ENCODE peak calls at places on chromosomes 4 and X, in ten cellular contexts. One of them, this sample, is unnamed.

GRCh38 chr4:180418819-180419531 is 1824.2 kb upstream of the TENM3 start:
- DNase-seq in tibial artery: no peak
- DNase-seq in testis: no peak
- DNase-seq in neural progenitor cell: no peak
- DNase-seq in astrocyte: no peak
- DNase-seq in breast epithelium: no peak
- DNase-seq in suprapubic skin: no peak
- DNase-seq in adrenal gland: no peak
- DNase-seq in AG09309: no peak
- DNase-seq in choroid plexus epithelial cell: no peak
- DNase-seq in this sample: no peak

GRCh38 chrX:129779086-129779672 is 570 bp upstream of the SASH3 start:
- DNase-seq in breast epithelium: no peak
- DNase-seq in neural progenitor cell: no peak
- DNase-seq in suprapubic skin: no peak
- DNase-seq in astrocyte: no peak
- DNase-seq in testis: no peak
- DNase-seq in adrenal gland: no peak
- DNase-seq in AG09309: no peak
- DNase-seq in choroid plexus epithelial cell: no peak
- DNase-seq in tibial artery: no peak
- DNase-seq in this sample: no peak

GRCh38 chr4:66688674-66689073 is 856.6 kb downstream of the CENPC start:
- DNase-seq in testis: no peak
- DNase-seq in astrocyte: peak
- DNase-seq in adrenal gland: no peak
- DNase-seq in suprapubic skin: no peak
- DNase-seq in choroid plexus epithelial cell: peak
- DNase-seq in breast epithelium: no peak
- DNase-seq in tibial artery: no peak
- DNase-seq in AG09309: peak
- DNase-seq in neural progenitor cell: no peak
- DNase-seq in this sample: no peak

GRCh38 chr4:95693594-95693993 is 144.8 kb upstream of the UNC5C start:
- DNase-seq in neural progenitor cell: peak
- DNase-seq in adrenal gland: no peak
- DNase-seq in AG09309: no peak
- DNase-seq in astrocyte: peak
- DNase-seq in testis: no peak
- DNase-seq in suprapubic skin: no peak
- DNase-seq in breast epithelium: no peak
- DNase-seq in tibial artery: no peak
- DNase-seq in choroid plexus epithelial cell: peak
- DNase-seq in this sample: peak

GRCh38 chr4:156377036-156377700 is 423.5 kb upstream of the CTSO start:
- DNase-seq in choroid plexus epithelial cell: peak
- DNase-seq in suprapubic skin: no peak
- DNase-seq in adrenal gland: no peak
- DNase-seq in testis: no peak
- DNase-seq in AG09309: no peak
- DNase-seq in tibial artery: no peak
- DNase-seq in breast epithelium: no peak
- DNase-seq in neural progenitor cell: no peak
- DNase-seq in astrocyte: peak
- DNase-seq in this sample: no peak

GRCh38 chrX:47648376-47648775 is 2.0 kb downstream of the ELK1 start:
- DNase-seq in astrocyte: no peak
- DNase-seq in AG09309: no peak
- DNase-seq in choroid plexus epithelial cell: peak
- DNase-seq in neural progenitor cell: no peak
- DNase-seq in testis: no peak
- DNase-seq in tibial artery: no peak
- DNase-seq in suprapubic skin: no peak
- DNase-seq in breast epithelium: no peak
- DNase-seq in adrenal gland: no peak
- DNase-seq in this sample: no peak

GRCh38 chrX:13845721-13846378 is 29.0 kb upstream of the GPM6B start:
- DNase-seq in astrocyte: peak
- DNase-seq in AG09309: no peak
- DNase-seq in suprapubic skin: no peak
- DNase-seq in breast epithelium: no peak
- DNase-seq in adrenal gland: no peak
- DNase-seq in neural progenitor cell: no peak
- DNase-seq in choroid plexus epithelial cell: peak
- DNase-seq in testis: peak
- DNase-seq in tibial artery: no peak
- DNase-seq in this sample: no peak

GRCh38 chr4:25343671-25344070 is 31.1 kb downstream of the ZCCHC4 start:
- DNase-seq in astrocyte: peak
- DNase-seq in tibial artery: no peak
- DNase-seq in neural progenitor cell: no peak
- DNase-seq in suprapubic skin: no peak
- DNase-seq in testis: no peak
- DNase-seq in breast epithelium: no peak
- DNase-seq in choroid plexus epithelial cell: peak
- DNase-seq in adrenal gland: no peak
- DNase-seq in AG09309: no peak
- DNase-seq in this sample: peak

GRCh38 chr4:109462297-109462696 is 28.7 kb downstream of the SEC24B start:
- DNase-seq in adrenal gland: no peak
- DNase-seq in breast epithelium: no peak
- DNase-seq in choroid plexus epithelial cell: peak
- DNase-seq in neural progenitor cell: no peak
- DNase-seq in tibial artery: no peak
- DNase-seq in astrocyte: no peak
- DNase-seq in testis: no peak
- DNase-seq in suprapubic skin: no peak
- DNase-seq in AG09309: no peak
- DNase-seq in this sample: no peak

GRCh38 chr4:54661156-54661555 is 3.4 kb downstream of the KIT start:
- DNase-seq in astrocyte: peak
- DNase-seq in choroid plexus epithelial cell: peak
- DNase-seq in testis: no peak
- DNase-seq in suprapubic skin: no peak
- DNase-seq in tibial artery: no peak
- DNase-seq in adrenal gland: no peak
- DNase-seq in breast epithelium: no peak
- DNase-seq in AG09309: peak
- DNase-seq in neural progenitor cell: no peak
- DNase-seq in this sample: no peak

GRCh38 chrX:108811891-108812290 is 75.5 kb upstream of the IRS4 start:
- DNase-seq in breast epithelium: no peak
- DNase-seq in tibial artery: no peak
- DNase-seq in AG09309: no peak
- DNase-seq in suprapubic skin: no peak
- DNase-seq in neural progenitor cell: peak
- DNase-seq in adrenal gland: no peak
- DNase-seq in astrocyte: no peak
- DNase-seq in choroid plexus epithelial cell: no peak
- DNase-seq in testis: no peak
- DNase-seq in this sample: no peak

GRCh38 chr4:151362404-151363164 is 37.2 kb upstream of the SH3D19 start:
- DNase-seq in astrocyte: peak
- DNase-seq in tibial artery: peak
- DNase-seq in choroid plexus epithelial cell: peak
- DNase-seq in AG09309: peak
- DNase-seq in breast epithelium: peak
- DNase-seq in suprapubic skin: peak
- DNase-seq in neural progenitor cell: peak
- DNase-seq in adrenal gland: peak
- DNase-seq in testis: peak
- DNase-seq in this sample: peak

GRCh38 chrX:16100673-16101072 is 22.7 kb upstream of the GRPR start:
- DNase-seq in neural progenitor cell: peak
- DNase-seq in breast epithelium: no peak
- DNase-seq in adrenal gland: no peak
- DNase-seq in choroid plexus epithelial cell: no peak
- DNase-seq in suprapubic skin: no peak
- DNase-seq in AG09309: no peak
- DNase-seq in testis: peak
- DNase-seq in astrocyte: no peak
- DNase-seq in tibial artery: no peak
- DNase-seq in this sample: no peak

GRCh38 chrX:53683556-53684414 is 2.7 kb downstream of the HUWE1 start:
- DNase-seq in suprapubic skin: peak
- DNase-seq in neural progenitor cell: peak
- DNase-seq in choroid plexus epithelial cell: peak
- DNase-seq in adrenal gland: peak
- DNase-seq in AG09309: peak
- DNase-seq in tibial artery: peak
- DNase-seq in testis: peak
- DNase-seq in breast epithelium: peak
- DNase-seq in astrocyte: peak
- DNase-seq in this sample: peak

GRCh38 chr4:19651481-19651880 is 600.2 kb upstream of the SLIT2 start:
- DNase-seq in AG09309: peak
- DNase-seq in breast epithelium: no peak
- DNase-seq in adrenal gland: no peak
- DNase-seq in choroid plexus epithelial cell: no peak
- DNase-seq in testis: no peak
- DNase-seq in neural progenitor cell: no peak
- DNase-seq in astrocyte: no peak
- DNase-seq in tibial artery: no peak
- DNase-seq in suprapubic skin: no peak
- DNase-seq in this sample: no peak

GRCh38 chr4:165540206-165540865 is 161.5 kb downstream of the CPE start:
- DNase-seq in testis: peak
- DNase-seq in suprapubic skin: no peak
- DNase-seq in tibial artery: no peak
- DNase-seq in breast epithelium: no peak
- DNase-seq in AG09309: no peak
- DNase-seq in neural progenitor cell: no peak
- DNase-seq in adrenal gland: no peak
- DNase-seq in choroid plexus epithelial cell: no peak
- DNase-seq in astrocyte: no peak
- DNase-seq in this sample: no peak

DNA sequence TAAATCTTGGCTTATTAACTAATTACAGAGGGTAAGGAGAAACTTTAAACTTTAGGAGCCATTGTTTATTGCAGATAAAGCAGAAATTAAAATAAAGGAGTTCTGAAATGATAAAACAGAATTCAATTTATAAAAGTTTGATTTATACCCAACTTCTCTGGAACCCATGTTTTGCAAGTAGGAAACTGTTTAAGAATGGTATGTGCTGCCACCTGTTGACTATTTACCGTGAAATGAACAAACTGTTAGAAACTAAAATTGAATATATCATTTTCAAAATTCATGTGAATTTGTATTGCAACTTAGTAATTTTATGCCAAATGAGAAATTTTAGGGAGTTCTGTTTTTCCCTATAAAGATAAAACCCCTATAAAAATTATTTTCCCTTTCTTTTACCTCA is 11.0 kb upstream of the TBC1D8B start:
- DNase-seq in suprapubic skin: no peak
- DNase-seq in testis: no peak
- DNase-seq in astrocyte: no peak
- DNase-seq in choroid plexus epithelial cell: peak
- DNase-seq in neural progenitor cell: no peak
- DNase-seq in breast epithelium: no peak
- DNase-seq in AG09309: peak
- DNase-seq in tibial artery: no peak
- DNase-seq in adrenal gland: no peak
- DNase-seq in this sample: no peak
- TF ChIP-seq CTCF in suprapubic skin: no peak
- TF ChIP-seq CTCF in testis: no peak
- TF ChIP-seq CTCF in astrocyte: no peak
- TF ChIP-seq CTCF in choroid plexus epithelial cell: peak
- TF ChIP-seq CTCF in neural progenitor cell: peak
- TF ChIP-seq CTCF in breast epithelium: no peak
- TF ChIP-seq CTCF in AG09309: peak
- TF ChIP-seq CTCF in tibial artery: no peak
- TF ChIP-seq CTCF in adrenal gland: peak
- TF ChIP-seq CTCF in this sample: peak

DNA sequence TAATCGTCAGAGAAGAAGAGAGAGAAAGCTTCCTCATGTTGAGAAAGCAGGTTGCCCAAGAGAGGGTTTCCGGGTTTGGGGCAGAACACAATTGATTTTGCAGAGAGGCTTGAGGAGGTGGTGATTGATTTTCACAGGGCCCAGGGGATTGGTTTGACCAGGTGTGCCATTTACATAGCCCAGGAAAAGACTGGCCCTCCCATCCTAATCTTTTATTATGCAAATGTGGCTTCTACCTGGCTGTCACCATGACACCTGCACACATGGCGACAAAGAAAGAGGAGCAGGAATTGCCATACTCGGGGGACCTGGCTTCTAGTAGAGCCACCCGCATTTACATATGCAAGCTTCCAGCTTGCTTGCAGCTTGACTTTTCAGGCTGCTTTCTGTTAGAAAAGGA is 405.3 kb downstream of the PPP4R3C start:
- DNase-seq in astrocyte: no peak
- DNase-seq in tibial artery: no peak
- DNase-seq in adrenal gland: no peak
- DNase-seq in AG09309: no peak
- DNase-seq in neural progenitor cell: no peak
- DNase-seq in suprapubic skin: no peak
- DNase-seq in testis: no peak
- DNase-seq in choroid plexus epithelial cell: no peak
- DNase-seq in breast epithelium: no peak
- DNase-seq in this sample: no peak
- H3K4me3 ChIP-seq in astrocyte: no peak
- H3K4me3 ChIP-seq in tibial artery: no peak
- H3K4me3 ChIP-seq in adrenal gland: no peak
- H3K4me3 ChIP-seq in AG09309: no peak
- H3K4me3 ChIP-seq in neural progenitor cell: no peak
- H3K4me3 ChIP-seq in suprapubic skin: no peak
- H3K4me3 ChIP-seq in testis: no peak
- H3K4me3 ChIP-seq in choroid plexus epithelial cell: no peak
- H3K4me3 ChIP-seq in breast epithelium: no peak
- H3K4me3 ChIP-seq in this sample: no peak

GRCh38 chrX:68808686-68809357 is 20.0 kb upstream of the EFNB1 start:
- DNase-seq in astrocyte: no peak
- DNase-seq in neural progenitor cell: peak
- DNase-seq in choroid plexus epithelial cell: peak
- DNase-seq in adrenal gland: no peak
- DNase-seq in AG09309: no peak
- DNase-seq in tibial artery: no peak
- DNase-seq in testis: peak
- DNase-seq in breast epithelium: no peak
- DNase-seq in suprapubic skin: no peak
- DNase-seq in this sample: no peak
- TF ChIP-seq CTCF in astrocyte: no peak
- TF ChIP-seq CTCF in neural progenitor cell: peak
- TF ChIP-seq CTCF in choroid plexus epithelial cell: peak
- TF ChIP-seq CTCF in adrenal gland: no peak
- TF ChIP-seq CTCF in AG09309: peak
- TF ChIP-seq CTCF in tibial artery: no peak
- TF ChIP-seq CTCF in testis: no peak
- TF ChIP-seq CTCF in breast epithelium: no peak
- TF ChIP-seq CTCF in suprapubic skin: no peak
- TF ChIP-seq CTCF in this sample: peak

DNA sequence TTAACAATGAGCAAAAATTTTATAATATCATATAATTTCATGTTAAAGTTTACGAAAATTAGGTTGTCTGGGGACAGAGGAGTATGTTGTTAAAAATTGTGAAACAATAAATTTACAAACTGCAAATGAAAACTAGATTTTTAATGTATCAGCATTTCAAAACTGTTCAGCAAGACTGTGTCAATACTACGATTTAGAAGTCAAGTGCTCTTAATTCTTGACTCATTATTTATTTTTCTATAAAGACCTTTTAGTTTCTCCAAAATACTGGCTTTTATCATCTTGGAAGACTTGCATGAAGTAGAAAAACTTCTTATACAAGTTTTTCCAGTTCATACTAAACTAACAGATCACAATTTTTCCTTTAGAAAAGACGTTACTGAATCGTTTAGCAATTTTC is 231.5 kb downstream of the PPP3CA start:
- DNase-seq in suprapubic skin: no peak
- DNase-seq in AG09309: no peak
- DNase-seq in neural progenitor cell: no peak
- DNase-seq in adrenal gland: no peak
- DNase-seq in choroid plexus epithelial cell: no peak
- DNase-seq in tibial artery: no peak
- DNase-seq in testis: no peak
- DNase-seq in breast epithelium: no peak
- DNase-seq in astrocyte: no peak
- DNase-seq in this sample: no peak
- H3K4me3 ChIP-seq in suprapubic skin: no peak
- H3K4me3 ChIP-seq in AG09309: no peak
- H3K4me3 ChIP-seq in neural progenitor cell: no peak
- H3K4me3 ChIP-seq in adrenal gland: no peak
- H3K4me3 ChIP-seq in choroid plexus epithelial cell: no peak
- H3K4me3 ChIP-seq in tibial artery: no peak
- H3K4me3 ChIP-seq in testis: no peak
- H3K4me3 ChIP-seq in breast epithelium: no peak
- H3K4me3 ChIP-seq in astrocyte: no peak
- H3K4me3 ChIP-seq in this sample: no peak